ENCODE peak calls at places on chromosomes 7 and 10, in four cellular contexts. F is astrocyte, H is gastrocnemius medialis, O is HCT116. V is an unnamed sample.
A peak's percentile ranks its signal among the peaks of the same experiment; 100 is the strongest.

GRCh38 chr10:114691442-114691941 is 33.4 kb upstream of the ABLIM1 start:
- DNase-seq in F (peak; percentile 77), H (no peak), O (no peak), V (no peak)

GRCh38 chr10:17645591-17646345 is 1.8 kb downstream of the STAM start:
- DNase-seq in F (peak; percentile 18), H (no peak), O (no peak), V (peak; percentile 62)

GRCh38 chr7:16694806-16695205 is 48.8 kb downstream of the BZW2 start:
- DNase-seq in F (no peak), H (no peak), O (no peak), V (no peak)

GRCh38 chr7:1246170-1246870 is 13.6 kb downstream of the UNCX start:
- DNase-seq in F (no peak), H (no peak), O (no peak), V (no peak)

GRCh38 chr7:108455524-108455832 is 758 bp downstream of the NRCAM start:
- DNase-seq in F (no peak), H (no peak), O (no peak), V (no peak)

GRCh38 chr10:14087585-14087984 is 243.1 kb downstream of the FRMD4A start:
- DNase-seq in F (peak; percentile 16), H (no peak), O (no peak), V (no peak)

GRCh38 chr10:28991738-28992270 is 297.1 kb upstream of the LYZL1 start:
- DNase-seq in F (peak; percentile 72), H (no peak), O (peak; percentile 68), V (no peak)

GRCh38 chr7:135842446-135843175 is 94.0 kb upstream of the FAM180A start:
- DNase-seq in F (no peak), H (no peak), O (no peak), V (no peak)

GRCh38 chr10:320787-321186 is 185.5 kb downstream of the ZMYND11 start:
- DNase-seq in F (no peak), H (no peak), O (no peak), V (no peak)

GRCh38 chr10:19889279-19889678 is 73.0 kb downstream of the PLXDC2 start:
- DNase-seq in F (peak; percentile 62), H (no peak), O (no peak), V (no peak)

GRCh38 chr7:80921130-80921529 is 2.3 kb upstream of the SEMA3C start:
- DNase-seq in F (peak; percentile 44), H (no peak), O (no peak), V (peak; percentile 94)

GRCh38 chr7:90172121-90172520 is 17.9 kb downstream of the STEAP1 start:
- DNase-seq in F (no peak), H (no peak), O (no peak), V (no peak)

GRCh38 chr7:74505426-74506328 is 52.0 kb downstream of the GTF2IRD1 start:
- DNase-seq in F (no peak), H (no peak), O (no peak), V (no peak)

GRCh38 chr10:63210611-63211196 is 77.6 kb downstream of the NRBF2 start:
- DNase-seq in F (no peak), H (no peak), O (no peak), V (no peak)

GRCh38 chr10:77251297-77252013 is 386.2 kb downstream of the KCNMA1 start:
- DNase-seq in F (no peak), H (no peak), O (peak; percentile 13), V (no peak)

GRCh38 chr7:55065079-55065478 is 46.3 kb downstream of the EGFR start:
- DNase-seq in F (peak; percentile 95), H (no peak), O (peak; percentile 83), V (peak; percentile 89)

GRCh38 chr7:113367187-113367586 is 248.8 kb upstream of the SMIM30 start:
- DNase-seq in F (no peak), H (no peak), O (no peak), V (no peak)

GRCh38 chr10:66627156-66627555 is 298.7 kb upstream of the LRRTM3 start:
- DNase-seq in F (no peak), H (no peak), O (peak; percentile 66), V (peak; percentile 15)

GRCh38 chr10:4243651-4244050 is 458.6 kb upstream of the KLF6 start:
- DNase-seq in F (peak; percentile 100), H (peak; percentile 31), O (peak; percentile 61), V (peak; percentile 85)

GRCh38 chr10:110664483-110665420 is 20.6 kb downstream of the RBM20 start:
- DNase-seq in F (peak; percentile 88), H (peak; percentile 51), O (peak; percentile 76), V (peak; percentile 64)

GRCh38 chr7:46226860-46227259 is 305.8 kb upstream of the IGFBP3 start:
- DNase-seq in F (no peak), H (no peak), O (no peak), V (no peak)

GRCh38 chr7:51636503-51636902 is 319.9 kb upstream of the COBL start:
- DNase-seq in F (no peak), H (no peak), O (no peak), V (no peak)
- H3K27ac ChIP-seq in F (no peak overlapping the region), H (no peak overlapping the region), O (no peak overlapping the region), V (no peak overlapping the region)

GRCh38 chr7:105387621-105388372 is 924 bp downstream of the SRPK2 start:
- DNase-seq in F (peak; percentile 35), H (peak; percentile 62), O (no peak), V (no peak)
- TF ChIP-seq CTCF in F (no peak), H (no peak), O (no peak), V (no peak)

GRCh38 chr7:6589151-6589828 is 531 bp upstream of the INTS15 start:
- DNase-seq in F (no peak), H (no peak), O (no peak), V (no peak)
- H3K4me3 ChIP-seq in F (peak overlapping the region; percentile 86), H (peak overlapping the region; percentile 78), O (no peak overlapping the region), V (no peak overlapping the region)

GRCh38 chr7:151062111-151062398 is 2.7 kb downstream of the SLC4A2 start:
- DNase-seq in F (no peak), H (no peak), O (no peak), V (no peak)
- H3K27ac ChIP-seq in F (peak overlapping the region; percentile 93), H (no peak overlapping the region), O (peak overlapping the region; percentile 87), V (peak overlapping the region; percentile 94)

GRCh38 chr10:2414562-2414961 is 652.8 kb upstream of the PFKP start:
- DNase-seq in F (no peak), H (no peak), O (no peak), V (no peak)

GRCh38 chr10:2410049-2410448 is 657.3 kb upstream of the PFKP start:
- DNase-seq in F (no peak), H (no peak), O (no peak), V (no peak)
- TF ChIP-seq CTCF in F (no peak), H (no peak), O (no peak), V (no peak)